ENCODE peak calls at places on chromosomes 7 and 10, in four cellular contexts. E is thyroid gland, Q is H1, M is psoas muscle. X is an unnamed sample. For H3K4me1, the result is how much of the 10 kb centered on the place peaks cover.

GRCh38 chr10:32938554-32939061 is 19.4 kb downstream of the ITGB1 start:
- DNase-seq in E (peak), Q (no peak), M (no peak), X (no peak)

GRCh38 chr7:139647812-139648616 is 124.5 kb downstream of the CLEC2L start:
- DNase-seq in E (no peak), Q (no peak), M (no peak), X (no peak)

GRCh38 chr7:17207220-17207619 is 91.2 kb upstream of the AHR start:
- DNase-seq in E (no peak), Q (no peak), M (no peak), X (no peak)

GRCh38 chr10:33334170-33334838 is at the start of gene NRP1:
- DNase-seq in E (peak), Q (no peak), M (peak), X (peak)

GRCh38 chr10:119489572-119490326 is 52.8 kb downstream of the RGS10 start:
- DNase-seq in E (peak), Q (peak), M (peak), X (no peak)

GRCh38 chr10:20631229-20631628 is 265.9 kb downstream of the NEBL start:
- DNase-seq in E (no peak), Q (no peak), M (no peak), X (no peak)

GRCh38 chr10:52477305-52477704 is 163.2 kb downstream of the DKK1 start:
- DNase-seq in E (no peak), Q (no peak), M (no peak), X (no peak)

GRCh38 chr10:112307631-112308502 is 24.7 kb downstream of the TECTB start:
- DNase-seq in E (peak), Q (peak), M (peak), X (no peak)

GRCh38 chr7:90210925-90211324 is 615 bp upstream of the STEAP2 start:
- DNase-seq in E (no peak), Q (no peak), M (no peak), X (no peak)

GRCh38 chr7:63376873-63377272 is 621.8 kb upstream of the ZNF722 start:
- DNase-seq in E (no peak), Q (no peak), M (no peak), X (no peak)

GRCh38 chr7:27128034-27128433 is 2.5 kb downstream of the HOXA4 start:
- DNase-seq in E (no peak), Q (no peak), M (no peak), X (no peak)

GRCh38 chr7:122616951-122617350 is 82.0 kb downstream of the RNF133 start:
- DNase-seq in E (no peak), Q (no peak), M (no peak), X (no peak)

GRCh38 chr10:131792809-131793208 is 108.0 kb upstream of the PPP2R2D start:
- DNase-seq in E (no peak), Q (no peak), M (no peak), X (no peak)

GRCh38 chr7:79308176-79308575 is 145.3 kb downstream of the MAGI2 start:
- DNase-seq in E (peak), Q (no peak), M (no peak), X (no peak)

GRCh38 chr10:23294638-23295247 is 49.9 kb downstream of the C10orf67 start:
- DNase-seq in E (no peak), Q (no peak), M (no peak), X (no peak)

GRCh38 chr10:123148414-123149161 is 652 bp downstream of the HMX2 start:
- DNase-seq in E (no peak), Q (no peak), M (no peak), X (no peak)

GRCh38 chr7:11533229-11533820 is 298.7 kb downstream of the THSD7A start:
- DNase-seq in E (no peak), Q (no peak), M (no peak), X (no peak)

GRCh38 chr10:112565434-112566053 is 118.5 kb downstream of the VTI1A start:
- DNase-seq in E (peak), Q (no peak), M (no peak), X (peak)

GRCh38 chr7:140059288-140060242 is 3.2 kb downstream of the PARP12 start:
- DNase-seq in E (peak), Q (no peak), M (peak), X (peak)

GRCh38 chr7:1708640-1709249 is 38.7 kb downstream of the ELFN1 start:
- DNase-seq in E (no peak), Q (no peak), M (no peak), X (no peak)

GRCh38 chr10:77349226-77349625 is 288.4 kb downstream of the KCNMA1 start:
- DNase-seq in E (no peak), Q (no peak), M (no peak), X (no peak)

GRCh38 chr7:148699024-148699771 is 495 bp downstream of the CUL1 start:
- DNase-seq in E (peak), Q (no peak), M (peak), X (peak)

GRCh38 chr10:14247650-14248258 is 83.0 kb downstream of the FRMD4A start:
- DNase-seq in E (no peak), Q (no peak), M (peak), X (no peak)

GRCh38 chr7:93011351-93012294 is 106.2 kb downstream of the SAMD9 start:
- DNase-seq in E (no peak), Q (no peak), M (no peak), X (no peak)

GRCh38 chr10:50794490-50794889 is 54.8 kb downstream of the ASAH2B start:
- DNase-seq in E (no peak), Q (no peak), M (no peak), X (no peak)

GRCh38 chr10:50788951-50789904 is 49.5 kb downstream of the ASAH2B start:
- DNase-seq in E (no peak), Q (no peak), M (no peak), X (no peak)
- TF ChIP-seq CTCF in E (no peak), Q (no peak), M (peak), X (no peak)

DNA sequence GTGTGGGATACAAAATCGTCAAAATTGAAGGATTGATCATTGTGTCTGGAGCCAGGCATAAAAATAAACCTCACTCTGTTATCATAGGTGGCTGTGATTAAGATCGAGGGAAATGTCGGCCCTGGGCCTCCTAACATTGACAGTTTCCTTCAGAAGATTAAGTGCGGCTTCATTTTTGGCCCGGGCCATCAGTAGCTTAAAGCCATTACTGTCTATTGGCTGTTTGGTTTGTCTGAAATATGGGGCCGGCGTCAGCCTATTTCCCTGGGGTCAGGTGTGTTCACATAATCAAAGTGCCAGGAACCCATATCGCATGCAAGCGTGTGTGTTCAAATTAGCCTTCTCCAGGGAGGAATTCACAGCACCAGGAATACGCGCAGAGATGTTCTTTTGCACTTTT is 114.6 kb downstream of the CUX1 start:
- DNase-seq in E (no peak), Q (no peak), M (no peak), X (no peak)
- H3K4me1 ChIP-seq in E (under half), Q (under half), M (under half), X (under half)

GRCh38 chr10:44990302-44990655 is 10.4 kb upstream of the ZNF22 start:
- DNase-seq in E (no peak), Q (peak), M (no peak), X (no peak)
- TF ChIP-seq CTCF in E (no peak), Q (peak), M (no peak), X (no peak)

GRCh38 chr7:4803397-4804241 is 28.2 kb downstream of the AP5Z1 start:
- DNase-seq in E (no peak), Q (no peak), M (no peak), X (no peak)

GRCh38 chr7:4799508-4800268 is 24.3 kb downstream of the AP5Z1 start:
- DNase-seq in E (no peak), Q (no peak), M (peak), X (no peak)

GRCh38 chr7:4800487-4800886 is 25.1 kb downstream of the AP5Z1 start:
- DNase-seq in E (no peak), Q (no peak), M (no peak), X (no peak)

GRCh38 chr7:4800926-4801838 is 25.8 kb downstream of the AP5Z1 start:
- DNase-seq in E (no peak), Q (no peak), M (no peak), X (no peak)

GRCh38 chr7:4801839-4802231 is 26.4 kb downstream of the AP5Z1 start:
- DNase-seq in E (no peak), Q (no peak), M (no peak), X (no peak)
- H3K4me1 ChIP-seq in E (under half), Q (under half), M (under half), X (under half)

X was measured in prostate gland.